ENCODE peak calls at places on chromosomes 13 and 19, in ten cellular contexts. One of them, this sample, is unnamed.

GRCh38 chr13:40193290-40194203 is 472.9 kb downstream of the FOXO1 start:
- ATAC-seq in foreskin keratinocyte: no peak
- ATAC-seq in activated naive CD8-positive, alpha-beta T cell treated with anti-CD3 and anti-CD28 coated beads, Interleukin-2, amount 50 U/mL, for 24 hours: no peak
- ATAC-seq in right cardiac atrium: peak; percentile 27
- ATAC-seq in activated CD8-positive, alpha-beta memory T cell treated with anti-CD3 and anti-CD28 coated beads, Interleukin-2, amount 10 ng/mL, durations not matched to agents 7 days and 5 days: no peak
- ATAC-seq in natural killer cell: no peak
- ATAC-seq in Panc1: no peak
- ATAC-seq in naive thymus-derived CD8-positive, alpha-beta T cell: no peak
- ATAC-seq in T-helper 17 cell: no peak
- ATAC-seq in activated naive CD4-positive, alpha-beta T cell treated with anti-CD3 and anti-CD28 coated beads, Interleukin-2, amount 50 U/mL, for 72 hours: no peak
- ATAC-seq in this sample: no peak

GRCh38 chr13:45604892-45605291 is 10.6 kb downstream of the ERICH6B start:
- ATAC-seq in foreskin keratinocyte: no peak
- ATAC-seq in activated naive CD8-positive, alpha-beta T cell treated with anti-CD3 and anti-CD28 coated beads, Interleukin-2, amount 50 U/mL, for 24 hours: no peak
- ATAC-seq in right cardiac atrium: no peak
- ATAC-seq in activated CD8-positive, alpha-beta memory T cell treated with anti-CD3 and anti-CD28 coated beads, Interleukin-2, amount 10 ng/mL, durations not matched to agents 7 days and 5 days: no peak
- ATAC-seq in natural killer cell: no peak
- ATAC-seq in Panc1: no peak
- ATAC-seq in naive thymus-derived CD8-positive, alpha-beta T cell: no peak
- ATAC-seq in T-helper 17 cell: no peak
- ATAC-seq in activated naive CD4-positive, alpha-beta T cell treated with anti-CD3 and anti-CD28 coated beads, Interleukin-2, amount 50 U/mL, for 72 hours: no peak
- ATAC-seq in this sample: no peak

GRCh38 chr13:33006646-33007045 is 9.6 kb upstream of the KL start:
- ATAC-seq in foreskin keratinocyte: no peak
- ATAC-seq in activated naive CD8-positive, alpha-beta T cell treated with anti-CD3 and anti-CD28 coated beads, Interleukin-2, amount 50 U/mL, for 24 hours: no peak
- ATAC-seq in right cardiac atrium: no peak
- ATAC-seq in activated CD8-positive, alpha-beta memory T cell treated with anti-CD3 and anti-CD28 coated beads, Interleukin-2, amount 10 ng/mL, durations not matched to agents 7 days and 5 days: no peak
- ATAC-seq in natural killer cell: no peak
- ATAC-seq in Panc1: no peak
- ATAC-seq in naive thymus-derived CD8-positive, alpha-beta T cell: no peak
- ATAC-seq in T-helper 17 cell: no peak
- ATAC-seq in activated naive CD4-positive, alpha-beta T cell treated with anti-CD3 and anti-CD28 coated beads, Interleukin-2, amount 50 U/mL, for 72 hours: no peak
- ATAC-seq in this sample: no peak

GRCh38 chr19:47839411-47839810 is 17.7 kb downstream of the CRX start:
- ATAC-seq in foreskin keratinocyte: no peak
- ATAC-seq in activated naive CD8-positive, alpha-beta T cell treated with anti-CD3 and anti-CD28 coated beads, Interleukin-2, amount 50 U/mL, for 24 hours: no peak
- ATAC-seq in right cardiac atrium: no peak
- ATAC-seq in activated CD8-positive, alpha-beta memory T cell treated with anti-CD3 and anti-CD28 coated beads, Interleukin-2, amount 10 ng/mL, durations not matched to agents 7 days and 5 days: no peak
- ATAC-seq in natural killer cell: no peak
- ATAC-seq in Panc1: no peak
- ATAC-seq in naive thymus-derived CD8-positive, alpha-beta T cell: no peak
- ATAC-seq in T-helper 17 cell: no peak
- ATAC-seq in activated naive CD4-positive, alpha-beta T cell treated with anti-CD3 and anti-CD28 coated beads, Interleukin-2, amount 50 U/mL, for 72 hours: no peak
- ATAC-seq in this sample: peak; percentile 23

GRCh38 chr13:97226788-97227627 is 4.9 kb downstream of the MBNL2 start:
- ATAC-seq in foreskin keratinocyte: no peak
- ATAC-seq in activated naive CD8-positive, alpha-beta T cell treated with anti-CD3 and anti-CD28 coated beads, Interleukin-2, amount 50 U/mL, for 24 hours: peak; percentile 56
- ATAC-seq in right cardiac atrium: peak; percentile 62
- ATAC-seq in activated CD8-positive, alpha-beta memory T cell treated with anti-CD3 and anti-CD28 coated beads, Interleukin-2, amount 10 ng/mL, durations not matched to agents 7 days and 5 days: peak; percentile 64
- ATAC-seq in natural killer cell: peak; percentile 57
- ATAC-seq in Panc1: peak; percentile 37
- ATAC-seq in naive thymus-derived CD8-positive, alpha-beta T cell: peak; percentile 47
- ATAC-seq in T-helper 17 cell: peak; percentile 59
- ATAC-seq in activated naive CD4-positive, alpha-beta T cell treated with anti-CD3 and anti-CD28 coated beads, Interleukin-2, amount 50 U/mL, for 72 hours: peak; percentile 47
- ATAC-seq in this sample: no peak

GRCh38 chr13:29436291-29436690 is 159.2 kb downstream of the SLC7A1 start:
- ATAC-seq in foreskin keratinocyte: peak; percentile 70
- ATAC-seq in activated naive CD8-positive, alpha-beta T cell treated with anti-CD3 and anti-CD28 coated beads, Interleukin-2, amount 50 U/mL, for 24 hours: no peak
- ATAC-seq in right cardiac atrium: peak; percentile 14
- ATAC-seq in activated CD8-positive, alpha-beta memory T cell treated with anti-CD3 and anti-CD28 coated beads, Interleukin-2, amount 10 ng/mL, durations not matched to agents 7 days and 5 days: no peak
- ATAC-seq in natural killer cell: no peak
- ATAC-seq in Panc1: no peak
- ATAC-seq in naive thymus-derived CD8-positive, alpha-beta T cell: no peak
- ATAC-seq in T-helper 17 cell: no peak
- ATAC-seq in activated naive CD4-positive, alpha-beta T cell treated with anti-CD3 and anti-CD28 coated beads, Interleukin-2, amount 50 U/mL, for 72 hours: no peak
- ATAC-seq in this sample: peak; percentile 67

GRCh38 chr13:53272873-53273272 is 244.3 kb downstream of the OLFM4 start:
- ATAC-seq in foreskin keratinocyte: no peak
- ATAC-seq in activated naive CD8-positive, alpha-beta T cell treated with anti-CD3 and anti-CD28 coated beads, Interleukin-2, amount 50 U/mL, for 24 hours: no peak
- ATAC-seq in right cardiac atrium: no peak
- ATAC-seq in activated CD8-positive, alpha-beta memory T cell treated with anti-CD3 and anti-CD28 coated beads, Interleukin-2, amount 10 ng/mL, durations not matched to agents 7 days and 5 days: no peak
- ATAC-seq in natural killer cell: no peak
- ATAC-seq in Panc1: no peak
- ATAC-seq in naive thymus-derived CD8-positive, alpha-beta T cell: no peak
- ATAC-seq in T-helper 17 cell: no peak
- ATAC-seq in activated naive CD4-positive, alpha-beta T cell treated with anti-CD3 and anti-CD28 coated beads, Interleukin-2, amount 50 U/mL, for 72 hours: no peak
- ATAC-seq in this sample: no peak

GRCh38 chr13:20465218-20465879 is 60.3 kb downstream of the CRYL1 start:
- ATAC-seq in foreskin keratinocyte: no peak
- ATAC-seq in activated naive CD8-positive, alpha-beta T cell treated with anti-CD3 and anti-CD28 coated beads, Interleukin-2, amount 50 U/mL, for 24 hours: no peak
- ATAC-seq in right cardiac atrium: peak; percentile 26
- ATAC-seq in activated CD8-positive, alpha-beta memory T cell treated with anti-CD3 and anti-CD28 coated beads, Interleukin-2, amount 10 ng/mL, durations not matched to agents 7 days and 5 days: no peak
- ATAC-seq in natural killer cell: no peak
- ATAC-seq in Panc1: peak; percentile 73
- ATAC-seq in naive thymus-derived CD8-positive, alpha-beta T cell: no peak
- ATAC-seq in T-helper 17 cell: no peak
- ATAC-seq in activated naive CD4-positive, alpha-beta T cell treated with anti-CD3 and anti-CD28 coated beads, Interleukin-2, amount 50 U/mL, for 72 hours: no peak
- ATAC-seq in this sample: peak; percentile 91

GRCh38 chr19:37988758-37989635 is 82.0 kb downstream of the SIPA1L3 start:
- ATAC-seq in foreskin keratinocyte: no peak
- ATAC-seq in activated naive CD8-positive, alpha-beta T cell treated with anti-CD3 and anti-CD28 coated beads, Interleukin-2, amount 50 U/mL, for 24 hours: peak; percentile 54
- ATAC-seq in right cardiac atrium: no peak
- ATAC-seq in activated CD8-positive, alpha-beta memory T cell treated with anti-CD3 and anti-CD28 coated beads, Interleukin-2, amount 10 ng/mL, durations not matched to agents 7 days and 5 days: no peak
- ATAC-seq in natural killer cell: no peak
- ATAC-seq in Panc1: no peak
- ATAC-seq in naive thymus-derived CD8-positive, alpha-beta T cell: no peak
- ATAC-seq in T-helper 17 cell: no peak
- ATAC-seq in activated naive CD4-positive, alpha-beta T cell treated with anti-CD3 and anti-CD28 coated beads, Interleukin-2, amount 50 U/mL, for 72 hours: peak; percentile 62
- ATAC-seq in this sample: no peak

GRCh38 chr19:16429759-16430091 is 42.0 kb downstream of the EPS15L1 start:
- ATAC-seq in foreskin keratinocyte: no peak
- ATAC-seq in activated naive CD8-positive, alpha-beta T cell treated with anti-CD3 and anti-CD28 coated beads, Interleukin-2, amount 50 U/mL, for 24 hours: no peak
- ATAC-seq in right cardiac atrium: no peak
- ATAC-seq in activated CD8-positive, alpha-beta memory T cell treated with anti-CD3 and anti-CD28 coated beads, Interleukin-2, amount 10 ng/mL, durations not matched to agents 7 days and 5 days: peak; percentile 20
- ATAC-seq in natural killer cell: no peak
- ATAC-seq in Panc1: no peak
- ATAC-seq in naive thymus-derived CD8-positive, alpha-beta T cell: no peak
- ATAC-seq in T-helper 17 cell: no peak
- ATAC-seq in activated naive CD4-positive, alpha-beta T cell treated with anti-CD3 and anti-CD28 coated beads, Interleukin-2, amount 50 U/mL, for 72 hours: no peak
- ATAC-seq in this sample: peak; percentile 6

GRCh38 chr19:336067-336614 is 8.5 kb downstream of the MIER2 start:
- ATAC-seq in foreskin keratinocyte: no peak
- ATAC-seq in activated naive CD8-positive, alpha-beta T cell treated with anti-CD3 and anti-CD28 coated beads, Interleukin-2, amount 50 U/mL, for 24 hours: no peak
- ATAC-seq in right cardiac atrium: peak; percentile 47
- ATAC-seq in activated CD8-positive, alpha-beta memory T cell treated with anti-CD3 and anti-CD28 coated beads, Interleukin-2, amount 10 ng/mL, durations not matched to agents 7 days and 5 days: no peak
- ATAC-seq in natural killer cell: no peak
- ATAC-seq in Panc1: no peak
- ATAC-seq in naive thymus-derived CD8-positive, alpha-beta T cell: no peak
- ATAC-seq in T-helper 17 cell: no peak
- ATAC-seq in activated naive CD4-positive, alpha-beta T cell treated with anti-CD3 and anti-CD28 coated beads, Interleukin-2, amount 50 U/mL, for 72 hours: no peak
- ATAC-seq in this sample: peak; percentile 28

GRCh38 chr19:46721269-46722003 is 4.5 kb upstream of the PRKD2 start:
- ATAC-seq in foreskin keratinocyte: no peak
- ATAC-seq in activated naive CD8-positive, alpha-beta T cell treated with anti-CD3 and anti-CD28 coated beads, Interleukin-2, amount 50 U/mL, for 24 hours: no peak
- ATAC-seq in right cardiac atrium: no peak
- ATAC-seq in activated CD8-positive, alpha-beta memory T cell treated with anti-CD3 and anti-CD28 coated beads, Interleukin-2, amount 10 ng/mL, durations not matched to agents 7 days and 5 days: no peak
- ATAC-seq in natural killer cell: no peak
- ATAC-seq in Panc1: no peak
- ATAC-seq in naive thymus-derived CD8-positive, alpha-beta T cell: no peak
- ATAC-seq in T-helper 17 cell: no peak
- ATAC-seq in activated naive CD4-positive, alpha-beta T cell treated with anti-CD3 and anti-CD28 coated beads, Interleukin-2, amount 50 U/mL, for 72 hours: no peak
- ATAC-seq in this sample: no peak

GRCh38 chr19:8421484-8422461 is 8.7 kb downstream of the MARCHF2 start:
- ATAC-seq in foreskin keratinocyte: no peak
- ATAC-seq in activated naive CD8-positive, alpha-beta T cell treated with anti-CD3 and anti-CD28 coated beads, Interleukin-2, amount 50 U/mL, for 24 hours: no peak
- ATAC-seq in right cardiac atrium: no peak
- ATAC-seq in activated CD8-positive, alpha-beta memory T cell treated with anti-CD3 and anti-CD28 coated beads, Interleukin-2, amount 10 ng/mL, durations not matched to agents 7 days and 5 days: no peak
- ATAC-seq in natural killer cell: no peak
- ATAC-seq in Panc1: no peak
- ATAC-seq in naive thymus-derived CD8-positive, alpha-beta T cell: no peak
- ATAC-seq in T-helper 17 cell: no peak
- ATAC-seq in activated naive CD4-positive, alpha-beta T cell treated with anti-CD3 and anti-CD28 coated beads, Interleukin-2, amount 50 U/mL, for 72 hours: no peak
- ATAC-seq in this sample: no peak

GRCh38 chr19:12749938-12750521 is 1.6 kb upstream of the BEST2 start:
- ATAC-seq in foreskin keratinocyte: peak; percentile 6
- ATAC-seq in activated naive CD8-positive, alpha-beta T cell treated with anti-CD3 and anti-CD28 coated beads, Interleukin-2, amount 50 U/mL, for 24 hours: no peak
- ATAC-seq in right cardiac atrium: no peak
- ATAC-seq in activated CD8-positive, alpha-beta memory T cell treated with anti-CD3 and anti-CD28 coated beads, Interleukin-2, amount 10 ng/mL, durations not matched to agents 7 days and 5 days: no peak
- ATAC-seq in natural killer cell: no peak
- ATAC-seq in Panc1: peak; percentile 42
- ATAC-seq in naive thymus-derived CD8-positive, alpha-beta T cell: no peak
- ATAC-seq in T-helper 17 cell: peak; percentile 19
- ATAC-seq in activated naive CD4-positive, alpha-beta T cell treated with anti-CD3 and anti-CD28 coated beads, Interleukin-2, amount 50 U/mL, for 72 hours: peak; percentile 14
- ATAC-seq in this sample: peak; percentile 9

GRCh38 chr19:43562698-43563241 is 12.6 kb downstream of the XRCC1 start:
- ATAC-seq in foreskin keratinocyte: no peak
- ATAC-seq in activated naive CD8-positive, alpha-beta T cell treated with anti-CD3 and anti-CD28 coated beads, Interleukin-2, amount 50 U/mL, for 24 hours: peak; percentile 95
- ATAC-seq in right cardiac atrium: peak; percentile 87
- ATAC-seq in activated CD8-positive, alpha-beta memory T cell treated with anti-CD3 and anti-CD28 coated beads, Interleukin-2, amount 10 ng/mL, durations not matched to agents 7 days and 5 days: peak; percentile 90
- ATAC-seq in natural killer cell: peak; percentile 88
- ATAC-seq in Panc1: peak; percentile 48
- ATAC-seq in naive thymus-derived CD8-positive, alpha-beta T cell: peak; percentile 92
- ATAC-seq in T-helper 17 cell: peak; percentile 93
- ATAC-seq in activated naive CD4-positive, alpha-beta T cell treated with anti-CD3 and anti-CD28 coated beads, Interleukin-2, amount 50 U/mL, for 72 hours: peak; percentile 97
- ATAC-seq in this sample: peak; percentile 71

GRCh38 chr13:45950343-45950995 is 98.9 kb upstream of the SIAH3 start:
- ATAC-seq in foreskin keratinocyte: no peak
- ATAC-seq in activated naive CD8-positive, alpha-beta T cell treated with anti-CD3 and anti-CD28 coated beads, Interleukin-2, amount 50 U/mL, for 24 hours: no peak
- ATAC-seq in right cardiac atrium: peak; percentile 26
- ATAC-seq in activated CD8-positive, alpha-beta memory T cell treated with anti-CD3 and anti-CD28 coated beads, Interleukin-2, amount 10 ng/mL, durations not matched to agents 7 days and 5 days: no peak
- ATAC-seq in natural killer cell: no peak
- ATAC-seq in Panc1: no peak
- ATAC-seq in naive thymus-derived CD8-positive, alpha-beta T cell: no peak
- ATAC-seq in T-helper 17 cell: peak; percentile 23
- ATAC-seq in activated naive CD4-positive, alpha-beta T cell treated with anti-CD3 and anti-CD28 coated beads, Interleukin-2, amount 50 U/mL, for 72 hours: no peak
- ATAC-seq in this sample: peak; percentile 36

GRCh38 chr13:105333416-105333815 is 1202.0 kb downstream of the EFNB2 start:
- ATAC-seq in foreskin keratinocyte: no peak
- ATAC-seq in activated naive CD8-positive, alpha-beta T cell treated with anti-CD3 and anti-CD28 coated beads, Interleukin-2, amount 50 U/mL, for 24 hours: no peak
- ATAC-seq in right cardiac atrium: no peak
- ATAC-seq in activated CD8-positive, alpha-beta memory T cell treated with anti-CD3 and anti-CD28 coated beads, Interleukin-2, amount 10 ng/mL, durations not matched to agents 7 days and 5 days: no peak
- ATAC-seq in natural killer cell: no peak
- ATAC-seq in Panc1: no peak
- ATAC-seq in naive thymus-derived CD8-positive, alpha-beta T cell: no peak
- ATAC-seq in T-helper 17 cell: no peak
- ATAC-seq in activated naive CD4-positive, alpha-beta T cell treated with anti-CD3 and anti-CD28 coated beads, Interleukin-2, amount 50 U/mL, for 72 hours: no peak
- ATAC-seq in this sample: no peak

GRCh38 chr13:113291997-113292862 is 4.8 kb upstream of the LAMP1 start:
- ATAC-seq in foreskin keratinocyte: no peak
- ATAC-seq in activated naive CD8-positive, alpha-beta T cell treated with anti-CD3 and anti-CD28 coated beads, Interleukin-2, amount 50 U/mL, for 24 hours: peak; percentile 18
- ATAC-seq in right cardiac atrium: no peak
- ATAC-seq in activated CD8-positive, alpha-beta memory T cell treated with anti-CD3 and anti-CD28 coated beads, Interleukin-2, amount 10 ng/mL, durations not matched to agents 7 days and 5 days: no peak
- ATAC-seq in natural killer cell: no peak
- ATAC-seq in Panc1: no peak
- ATAC-seq in naive thymus-derived CD8-positive, alpha-beta T cell: peak; percentile 22
- ATAC-seq in T-helper 17 cell: peak; percentile 20
- ATAC-seq in activated naive CD4-positive, alpha-beta T cell treated with anti-CD3 and anti-CD28 coated beads, Interleukin-2, amount 50 U/mL, for 72 hours: no peak
- ATAC-seq in this sample: no peak

GRCh38 chr19:47036233-47036651 is 12.2 kb downstream of the TMEM160 start:
- ATAC-seq in foreskin keratinocyte: peak; percentile 3
- ATAC-seq in activated naive CD8-positive, alpha-beta T cell treated with anti-CD3 and anti-CD28 coated beads, Interleukin-2, amount 50 U/mL, for 24 hours: peak; percentile 8
- ATAC-seq in right cardiac atrium: peak; percentile 22
- ATAC-seq in activated CD8-positive, alpha-beta memory T cell treated with anti-CD3 and anti-CD28 coated beads, Interleukin-2, amount 10 ng/mL, durations not matched to agents 7 days and 5 days: peak; percentile 13
- ATAC-seq in natural killer cell: peak; percentile 12
- ATAC-seq in Panc1: peak; percentile 52
- ATAC-seq in naive thymus-derived CD8-positive, alpha-beta T cell: peak; percentile 21
- ATAC-seq in T-helper 17 cell: peak; percentile 17
- ATAC-seq in activated naive CD4-positive, alpha-beta T cell treated with anti-CD3 and anti-CD28 coated beads, Interleukin-2, amount 50 U/mL, for 72 hours: peak; percentile 11
- ATAC-seq in this sample: peak; percentile 23

GRCh38 chr19:38686530-38686888 is 39.1 kb downstream of the ACTN4 start:
- ATAC-seq in foreskin keratinocyte: no peak
- ATAC-seq in activated naive CD8-positive, alpha-beta T cell treated with anti-CD3 and anti-CD28 coated beads, Interleukin-2, amount 50 U/mL, for 24 hours: peak; percentile 82
- ATAC-seq in right cardiac atrium: no peak
- ATAC-seq in activated CD8-positive, alpha-beta memory T cell treated with anti-CD3 and anti-CD28 coated beads, Interleukin-2, amount 10 ng/mL, durations not matched to agents 7 days and 5 days: peak; percentile 57
- ATAC-seq in natural killer cell: peak; percentile 27
- ATAC-seq in Panc1: no peak
- ATAC-seq in naive thymus-derived CD8-positive, alpha-beta T cell: peak; percentile 83
- ATAC-seq in T-helper 17 cell: peak; percentile 87
- ATAC-seq in activated naive CD4-positive, alpha-beta T cell treated with anti-CD3 and anti-CD28 coated beads, Interleukin-2, amount 50 U/mL, for 72 hours: peak; percentile 67
- ATAC-seq in this sample: no peak

GRCh38 chr13:101452519-101453485 is at the start of gene ITGBL1:
- ATAC-seq in foreskin keratinocyte: no peak
- ATAC-seq in activated naive CD8-positive, alpha-beta T cell treated with anti-CD3 and anti-CD28 coated beads, Interleukin-2, amount 50 U/mL, for 24 hours: no peak
- ATAC-seq in right cardiac atrium: peak; percentile 55
- ATAC-seq in activated CD8-positive, alpha-beta memory T cell treated with anti-CD3 and anti-CD28 coated beads, Interleukin-2, amount 10 ng/mL, durations not matched to agents 7 days and 5 days: no peak
- ATAC-seq in natural killer cell: no peak
- ATAC-seq in Panc1: peak; percentile 45
- ATAC-seq in naive thymus-derived CD8-positive, alpha-beta T cell: no peak
- ATAC-seq in T-helper 17 cell: no peak
- ATAC-seq in activated naive CD4-positive, alpha-beta T cell treated with anti-CD3 and anti-CD28 coated beads, Interleukin-2, amount 50 U/mL, for 72 hours: no peak
- ATAC-seq in this sample: no peak

GRCh38 chr13:50549221-50549942 is 294.1 kb downstream of the DLEU7 start:
- ATAC-seq in foreskin keratinocyte: no peak
- ATAC-seq in activated naive CD8-positive, alpha-beta T cell treated with anti-CD3 and anti-CD28 coated beads, Interleukin-2, amount 50 U/mL, for 24 hours: no peak
- ATAC-seq in right cardiac atrium: no peak
- ATAC-seq in activated CD8-positive, alpha-beta memory T cell treated with anti-CD3 and anti-CD28 coated beads, Interleukin-2, amount 10 ng/mL, durations not matched to agents 7 days and 5 days: no peak
- ATAC-seq in natural killer cell: no peak
- ATAC-seq in Panc1: no peak
- ATAC-seq in naive thymus-derived CD8-positive, alpha-beta T cell: no peak
- ATAC-seq in T-helper 17 cell: no peak
- ATAC-seq in activated naive CD4-positive, alpha-beta T cell treated with anti-CD3 and anti-CD28 coated beads, Interleukin-2, amount 50 U/mL, for 72 hours: no peak
- ATAC-seq in this sample: no peak

GRCh38 chr13:79933389-79933788 is 407.5 kb downstream of the SPRY2 start:
- ATAC-seq in foreskin keratinocyte: no peak
- ATAC-seq in activated naive CD8-positive, alpha-beta T cell treated with anti-CD3 and anti-CD28 coated beads, Interleukin-2, amount 50 U/mL, for 24 hours: no peak
- ATAC-seq in right cardiac atrium: no peak
- ATAC-seq in activated CD8-positive, alpha-beta memory T cell treated with anti-CD3 and anti-CD28 coated beads, Interleukin-2, amount 10 ng/mL, durations not matched to agents 7 days and 5 days: no peak
- ATAC-seq in natural killer cell: no peak
- ATAC-seq in Panc1: no peak
- ATAC-seq in naive thymus-derived CD8-positive, alpha-beta T cell: no peak
- ATAC-seq in T-helper 17 cell: no peak
- ATAC-seq in activated naive CD4-positive, alpha-beta T cell treated with anti-CD3 and anti-CD28 coated beads, Interleukin-2, amount 50 U/mL, for 72 hours: no peak
- ATAC-seq in this sample: no peak

GRCh38 chr19:46502891-46503290 is 7.2 kb upstream of the PNMA8B start:
- ATAC-seq in foreskin keratinocyte: no peak
- ATAC-seq in activated naive CD8-positive, alpha-beta T cell treated with anti-CD3 and anti-CD28 coated beads, Interleukin-2, amount 50 U/mL, for 24 hours: no peak
- ATAC-seq in right cardiac atrium: no peak
- ATAC-seq in activated CD8-positive, alpha-beta memory T cell treated with anti-CD3 and anti-CD28 coated beads, Interleukin-2, amount 10 ng/mL, durations not matched to agents 7 days and 5 days: no peak
- ATAC-seq in natural killer cell: no peak
- ATAC-seq in Panc1: no peak
- ATAC-seq in naive thymus-derived CD8-positive, alpha-beta T cell: no peak
- ATAC-seq in T-helper 17 cell: no peak
- ATAC-seq in activated naive CD4-positive, alpha-beta T cell treated with anti-CD3 and anti-CD28 coated beads, Interleukin-2, amount 50 U/mL, for 72 hours: no peak
- ATAC-seq in this sample: no peak

GRCh38 chr19:44653977-44654784 is 10.5 kb downstream of the PVR start:
- ATAC-seq in foreskin keratinocyte: peak; percentile 76
- ATAC-seq in activated naive CD8-positive, alpha-beta T cell treated with anti-CD3 and anti-CD28 coated beads, Interleukin-2, amount 50 U/mL, for 24 hours: peak; percentile 87
- ATAC-seq in right cardiac atrium: peak; percentile 82
- ATAC-seq in activated CD8-positive, alpha-beta memory T cell treated with anti-CD3 and anti-CD28 coated beads, Interleukin-2, amount 10 ng/mL, durations not matched to agents 7 days and 5 days: peak; percentile 83
- ATAC-seq in natural killer cell: peak; percentile 91
- ATAC-seq in Panc1: peak; percentile 80
- ATAC-seq in naive thymus-derived CD8-positive, alpha-beta T cell: peak; percentile 99
- ATAC-seq in T-helper 17 cell: peak; percentile 99
- ATAC-seq in activated naive CD4-positive, alpha-beta T cell treated with anti-CD3 and anti-CD28 coated beads, Interleukin-2, amount 50 U/mL, for 72 hours: peak; percentile 90
- ATAC-seq in this sample: peak; percentile 96

GRCh38 chr19:9531933-9532332 is 6.5 kb downstream of the ZNF426 start:
- ATAC-seq in foreskin keratinocyte: peak; percentile 89
- ATAC-seq in activated naive CD8-positive, alpha-beta T cell treated with anti-CD3 and anti-CD28 coated beads, Interleukin-2, amount 50 U/mL, for 24 hours: no peak
- ATAC-seq in right cardiac atrium: no peak
- ATAC-seq in activated CD8-positive, alpha-beta memory T cell treated with anti-CD3 and anti-CD28 coated beads, Interleukin-2, amount 10 ng/mL, durations not matched to agents 7 days and 5 days: no peak
- ATAC-seq in natural killer cell: no peak
- ATAC-seq in Panc1: no peak
- ATAC-seq in naive thymus-derived CD8-positive, alpha-beta T cell: no peak
- ATAC-seq in T-helper 17 cell: no peak
- ATAC-seq in activated naive CD4-positive, alpha-beta T cell treated with anti-CD3 and anti-CD28 coated beads, Interleukin-2, amount 50 U/mL, for 72 hours: peak; percentile 46
- ATAC-seq in this sample: peak; percentile 70

GRCh38 chr13:37534181-37534580 is 64.4 kb downstream of the POSTN start:
- ATAC-seq in foreskin keratinocyte: peak; percentile 77
- ATAC-seq in activated naive CD8-positive, alpha-beta T cell treated with anti-CD3 and anti-CD28 coated beads, Interleukin-2, amount 50 U/mL, for 24 hours: no peak
- ATAC-seq in right cardiac atrium: no peak
- ATAC-seq in activated CD8-positive, alpha-beta memory T cell treated with anti-CD3 and anti-CD28 coated beads, Interleukin-2, amount 10 ng/mL, durations not matched to agents 7 days and 5 days: no peak
- ATAC-seq in natural killer cell: no peak
- ATAC-seq in Panc1: no peak
- ATAC-seq in naive thymus-derived CD8-positive, alpha-beta T cell: no peak
- ATAC-seq in T-helper 17 cell: no peak
- ATAC-seq in activated naive CD4-positive, alpha-beta T cell treated with anti-CD3 and anti-CD28 coated beads, Interleukin-2, amount 50 U/mL, for 72 hours: no peak
- ATAC-seq in this sample: no peak

GRCh38 chr19:53055117-53055516 is 10.6 kb downstream of the ERVV-2 start:
- ATAC-seq in foreskin keratinocyte: no peak
- ATAC-seq in activated naive CD8-positive, alpha-beta T cell treated with anti-CD3 and anti-CD28 coated beads, Interleukin-2, amount 50 U/mL, for 24 hours: no peak
- ATAC-seq in right cardiac atrium: no peak
- ATAC-seq in activated CD8-positive, alpha-beta memory T cell treated with anti-CD3 and anti-CD28 coated beads, Interleukin-2, amount 10 ng/mL, durations not matched to agents 7 days and 5 days: no peak
- ATAC-seq in natural killer cell: no peak
- ATAC-seq in Panc1: peak; percentile 56
- ATAC-seq in naive thymus-derived CD8-positive, alpha-beta T cell: no peak
- ATAC-seq in T-helper 17 cell: no peak
- ATAC-seq in activated naive CD4-positive, alpha-beta T cell treated with anti-CD3 and anti-CD28 coated beads, Interleukin-2, amount 50 U/mL, for 72 hours: no peak
- ATAC-seq in this sample: no peak